ENCODE peak calls at places on chromosomes 1 and 21, in seven cellular contexts. O, P, X, W, Q, T and H are unnamed samples.

GRCh38 chr1:47751188-47751587 is 246.0 kb downstream of the TRABD2B start:
- DNase-seq in O (no peak), P (no peak), X (peak; percentile 21), W (no peak), Q (no peak), T (no peak), H (peak; percentile 22)

GRCh38 chr21:18663663-18664062 is 260.1 kb upstream of the TMPRSS15 start:
- DNase-seq in O (no peak), P (no peak), X (no peak), W (no peak), Q (no peak), T (no peak), H (no peak)

GRCh38 chr1:100582943-100583342 is 45.0 kb downstream of the GPR88 start:
- DNase-seq in O (no peak), P (no peak), X (no peak), W (no peak), Q (peak; percentile 76), T (no peak), H (no peak)

GRCh38 chr1:200364121-200364759 is 45.6 kb downstream of the ZNF281 start:
- DNase-seq in O (peak; percentile 25), P (no peak), X (no peak), W (no peak), Q (peak; percentile 49), T (no peak), H (peak; percentile 44)

GRCh38 chr1:43147625-43148319 is 24.3 kb downstream of the EBNA1BP2 start:
- DNase-seq in O (peak; percentile 94), P (no peak), X (peak; percentile 26), W (peak; percentile 91), Q (peak; percentile 6), T (peak; percentile 60), H (peak; percentile 86)

GRCh38 chr1:80155371-80155770 is 1148.8 kb upstream of the ADGRL4 start:
- DNase-seq in O (no peak), P (no peak), X (peak; percentile 13), W (no peak), Q (no peak), T (no peak), H (no peak)

GRCh38 chr1:160374701-160375443 is 8.0 kb downstream of the NHLH1 start:
- DNase-seq in O (no peak), P (no peak), X (no peak), W (no peak), Q (no peak), T (no peak), H (no peak)

GRCh38 chr1:92749024-92749634 is 35.8 kb downstream of the EVI5 start:
- DNase-seq in O (no peak), P (no peak), X (peak; percentile 51), W (peak; percentile 22), Q (peak; percentile 62), T (peak; percentile 40), H (peak; percentile 66)

GRCh38 chr1:30809514-30810263 is 52.1 kb upstream of the LAPTM5 start:
- DNase-seq in O (no peak), P (no peak), X (no peak), W (no peak), Q (no peak), T (peak; percentile 81), H (no peak)

GRCh38 chr1:69671363-69672010 is 103.8 kb downstream of the LRRC7 start:
- DNase-seq in O (no peak), P (no peak), X (no peak), W (no peak), Q (no peak), T (no peak), H (no peak)

GRCh38 chr1:95006681-95007080 is 66.1 kb downstream of the ALG14 start:
- DNase-seq in O (no peak), P (no peak), X (no peak), W (no peak), Q (no peak), T (no peak), H (no peak)

GRCh38 chr1:153985984-153986761 is at the start of gene RAB13:
- DNase-seq in O (no peak), P (no peak), X (peak; percentile 61), W (peak; percentile 92), Q (peak; percentile 81), T (peak; percentile 89), H (peak; percentile 93)

GRCh38 chr1:153667439-153667838 is 3.4 kb downstream of the ILF2 start:
- DNase-seq in O (no peak), P (no peak), X (no peak), W (no peak), Q (no peak), T (no peak), H (no peak)

GRCh38 chr1:248872752-248873408 is 14.0 kb upstream of the ZNF692 start:
- DNase-seq in O (no peak), P (peak; percentile 55), X (peak; percentile 53), W (peak; percentile 68), Q (peak; percentile 80), T (peak; percentile 68), H (no peak)

GRCh38 chr21:39430457-39430856 is 15.1 kb downstream of the LCA5L start:
- DNase-seq in O (no peak), P (no peak), X (no peak), W (no peak), Q (no peak), T (peak; percentile 54), H (no peak)

GRCh38 chr1:203188686-203189232 is 2.3 kb upstream of the CHI3L1 start:
- DNase-seq in O (no peak), P (no peak), X (no peak), W (no peak), Q (no peak), T (no peak), H (no peak)

GRCh38 chr1:68319907-68320306 is 87.6 kb upstream of the WLS start:
- DNase-seq in O (no peak), P (no peak), X (no peak), W (no peak), Q (no peak), T (no peak), H (no peak)

GRCh38 chr1:218698181-218698580 is 353.0 kb downstream of the TGFB2 start:
- DNase-seq in O (no peak), P (no peak), X (no peak), W (no peak), Q (no peak), T (no peak), H (no peak)

GRCh38 chr1:234143681-234144080 is 229.6 kb upstream of the COA6 start:
- DNase-seq in O (no peak), P (no peak), X (no peak), W (no peak), Q (no peak), T (no peak), H (no peak)

GRCh38 chr1:189567890-189568289 is 909.8 kb downstream of the BRINP3 start:
- DNase-seq in O (no peak), P (no peak), X (no peak), W (no peak), Q (no peak), T (no peak), H (no peak)

GRCh38 chr1:119516680-119517079 is 9.7 kb downstream of the HSD3B1 start:
- DNase-seq in O (peak; percentile 13), P (no peak), X (peak; percentile 12), W (no peak), Q (no peak), T (no peak), H (no peak)

GRCh38 chr1:153922076-153922837 is 515 bp downstream of the GATAD2B start:
- DNase-seq in O (peak; percentile 31), P (no peak), X (no peak), W (peak; percentile 78), Q (peak; percentile 51), T (peak; percentile 87), H (peak; percentile 87)

GRCh38 chr1:174964261-174964984 is 35.3 kb upstream of the CACYBP start:
- DNase-seq in O (no peak), P (no peak), X (no peak), W (no peak), Q (no peak), T (peak; percentile 22), H (no peak)

GRCh38 chr1:87325982-87326738 is 2.5 kb upstream of the LMO4 start:
- DNase-seq in O (no peak), P (no peak), X (no peak), W (peak; percentile 40), Q (peak; percentile 44), T (peak; percentile 45), H (no peak)

GRCh38 chr1:243525085-243525487 is 269.2 kb downstream of the SDCCAG8 start:
- DNase-seq in O (no peak), P (no peak), X (no peak), W (no peak), Q (peak; percentile 13), T (no peak), H (no peak)

GRCh38 chr1:6771568-6771825 is 13.8 kb upstream of the CAMTA1 start:
- DNase-seq in O (no peak), P (no peak), X (no peak), W (no peak), Q (no peak), T (no peak), H (no peak)
- TF ChIP-seq JUND in O (no peak), P (no peak), X (no peak), W (no peak), Q (no peak), T (no peak), H (no peak)

GRCh38 chr1:155078496-155079209 is at the start of gene EFNA3:
- DNase-seq in O (no peak), P (no peak), X (no peak), W (peak; percentile 98), Q (no peak), T (peak; percentile 98), H (peak; percentile 87)
- TF ChIP-seq JUND in O (no peak), P (no peak), X (no peak), W (no peak), Q (no peak), T (no peak), H (no peak)

GRCh38 chr1:27349784-27350672 is 8.2 kb downstream of the SYTL1 start:
- DNase-seq in O (no peak), P (no peak), X (no peak), W (peak; percentile 94), Q (no peak), T (no peak), H (no peak)
- TF ChIP-seq JUND in O (no peak), P (no peak), X (no peak), W (no peak), Q (no peak), T (no peak), H (no peak)

GRCh38 chr1:233144434-233144833 is 151.1 kb downstream of the PCNX2 start:
- DNase-seq in O (no peak), P (no peak), X (no peak), W (no peak), Q (no peak), T (no peak), H (no peak)

GRCh38 chr1:233138794-233139544 is 156.6 kb downstream of the PCNX2 start:
- DNase-seq in O (no peak), P (no peak), X (no peak), W (no peak), Q (no peak), T (no peak), H (no peak)

GRCh38 chr1:233140974-233141373 is 154.6 kb downstream of the PCNX2 start:
- DNase-seq in O (no peak), P (no peak), X (no peak), W (no peak), Q (no peak), T (no peak), H (no peak)

GRCh38 chr1:233140519-233140918 is 155.0 kb downstream of the PCNX2 start:
- DNase-seq in O (no peak), P (no peak), X (no peak), W (no peak), Q (no peak), T (no peak), H (no peak)

DNA sequence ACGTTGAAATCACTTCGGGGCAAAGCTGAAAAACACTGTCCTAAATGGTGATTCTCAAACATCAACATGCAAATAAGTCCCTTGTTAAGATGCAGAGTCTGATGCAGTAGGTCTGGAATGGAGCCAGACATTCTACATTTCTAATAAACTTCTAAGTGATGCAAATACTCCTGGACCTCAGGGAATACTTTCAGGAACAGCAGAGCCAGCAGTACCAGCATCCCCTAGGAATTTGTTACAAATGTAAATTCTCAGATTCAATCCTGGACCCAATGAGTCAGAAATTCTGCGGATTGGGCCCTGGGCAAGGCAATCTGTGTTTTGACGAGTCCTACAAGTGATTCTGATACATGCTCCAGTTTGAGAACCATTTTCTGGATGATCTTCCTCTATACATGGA is 152.3 kb downstream of the PCNX2 start:
- DNase-seq in O (peak; percentile 15), P (no peak), X (no peak), W (no peak), Q (no peak), T (no peak), H (no peak)
- TF ChIP-seq JUND in O (no peak), P (no peak), X (no peak), W (no peak), Q (no peak), T (no peak), H (no peak)